ENCODE peak calls at places on chromosomes 4 and X, in eight cellular contexts. H, E, V, T, M, D, F and O are unnamed samples.
A peak's percentile ranks its signal among the peaks of the same experiment; 100 is the strongest.

GRCh38 chr4:31539279-31540074 is 819.3 kb downstream of the PCDH7 start:
- DNase-seq in H (no peak), E (no peak), V (no peak), T (no peak), M (no peak), D (no peak), F (no peak), O (no peak)

GRCh38 chrX:1393871-1394615 is 2.1 kb upstream of the SLC25A6 start:
- DNase-seq in H (no peak), E (peak; percentile 5), V (no peak), T (no peak), M (no peak), D (no peak), F (no peak), O (no peak)

GRCh38 chr4:72779256-72779655 is 210.2 kb upstream of the ADAMTS3 start:
- DNase-seq in H (no peak), E (no peak), V (no peak), T (no peak), M (peak; percentile 62), D (no peak), F (no peak), O (no peak)

GRCh38 chrX:101462892-101463291 is 22.4 kb upstream of the ARMCX4 start:
- DNase-seq in H (no peak), E (no peak), V (no peak), T (peak; percentile 10), M (no peak), D (no peak), F (no peak), O (peak; percentile 8)

GRCh38 chr4:31923634-31924033 is 1203.5 kb downstream of the PCDH7 start:
- DNase-seq in H (no peak), E (no peak), V (no peak), T (no peak), M (no peak), D (no peak), F (no peak), O (no peak)

GRCh38 chrX:151878574-151878973 is 34.1 kb upstream of the MAGEA4 start:
- DNase-seq in H (no peak), E (no peak), V (no peak), T (no peak), M (no peak), D (no peak), F (no peak), O (no peak)

GRCh38 chr4:123055943-123056342 is 133.5 kb upstream of the NUDT6 start:
- DNase-seq in H (no peak), E (no peak), V (no peak), T (no peak), M (peak; percentile 3), D (no peak), F (no peak), O (no peak)

GRCh38 chr4:40190465-40190864 is 6.4 kb upstream of the RHOH start:
- DNase-seq in H (no peak), E (no peak), V (no peak), T (no peak), M (no peak), D (no peak), F (no peak), O (no peak)

GRCh38 chr4:38531126-38531737 is 132.8 kb upstream of the KLF3 start:
- DNase-seq in H (no peak), E (no peak), V (no peak), T (no peak), M (no peak), D (no peak), F (no peak), O (no peak)

GRCh38 chrX:120774611-120775010 is 101.1 kb downstream of the CT47B1 start:
- DNase-seq in H (no peak), E (no peak), V (no peak), T (no peak), M (no peak), D (no peak), F (no peak), O (no peak)

GRCh38 chrX:10554612-10555270 is 65.6 kb downstream of the MID1 start:
- DNase-seq in H (no peak), E (no peak), V (no peak), T (no peak), M (no peak), D (no peak), F (no peak), O (no peak)

GRCh38 chr4:172553216-172553615 is 615.4 kb upstream of the GALNT7 start:
- DNase-seq in H (no peak), E (no peak), V (no peak), T (no peak), M (no peak), D (no peak), F (no peak), O (no peak)

GRCh38 chr4:169557061-169557636 is 55.2 kb downstream of the NEK1 start:
- DNase-seq in H (no peak), E (no peak), V (no peak), T (no peak), M (no peak), D (no peak), F (no peak), O (peak; percentile 80)

GRCh38 chr4:156763511-156763910 is 208.1 kb downstream of the PDGFC start:
- DNase-seq in H (no peak), E (no peak), V (no peak), T (peak; percentile 43), M (no peak), D (no peak), F (no peak), O (no peak)

GRCh38 chrX:72609313-72609712 is 36.7 kb upstream of the HDAC8 start:
- DNase-seq in H (no peak), E (no peak), V (no peak), T (no peak), M (no peak), D (no peak), F (no peak), O (no peak)

GRCh38 chr4:53592128-53592527 is 842 bp upstream of the LNX1 start:
- DNase-seq in H (no peak), E (no peak), V (no peak), T (no peak), M (no peak), D (no peak), F (no peak), O (no peak)

GRCh38 chr4:186724048-186724860 is 598 bp upstream of the FAT1 start:
- DNase-seq in H (no peak), E (peak; percentile 56), V (no peak), T (no peak), M (no peak), D (no peak), F (no peak), O (peak; percentile 70)

GRCh38 chrX:11533211-11533651 is 132.5 kb downstream of the ARHGAP6 start:
- DNase-seq in H (no peak), E (no peak), V (no peak), T (peak; percentile 55), M (peak; percentile 61), D (peak; percentile 16), F (no peak), O (peak; percentile 41)

GRCh38 chrX:108447303-108447702 is 7.7 kb downstream of the COL4A5 start:
- DNase-seq in H (no peak), E (no peak), V (no peak), T (no peak), M (no peak), D (no peak), F (no peak), O (no peak)

GRCh38 chr4:132085105-132085504 is 1064.0 kb upstream of the PCDH10 start:
- DNase-seq in H (no peak), E (no peak), V (no peak), T (no peak), M (no peak), D (peak; percentile 22), F (no peak), O (no peak)

GRCh38 chrX:135009057-135009605 is 13.2 kb downstream of the RTL8B start:
- DNase-seq in H (no peak), E (no peak), V (no peak), T (no peak), M (no peak), D (no peak), F (no peak), O (no peak)

GRCh38 chr4:8410641-8411271 is 29.8 kb downstream of the ACOX3 start:
- DNase-seq in H (no peak), E (peak; percentile 78), V (no peak), T (peak; percentile 73), M (no peak), D (no peak), F (no peak), O (peak; percentile 76)

GRCh38 chr4:15003441-15003890 is 1.2 kb downstream of the CPEB2 start:
- DNase-seq in H (no peak), E (peak; percentile 67), V (peak; percentile 63), T (no peak), M (no peak), D (no peak), F (peak; percentile 63), O (no peak)

GRCh38 chrX:84165716-84166115 is 22.3 kb downstream of the RPS6KA6 start:
- DNase-seq in H (no peak), E (no peak), V (no peak), T (no peak), M (no peak), D (no peak), F (no peak), O (no peak)

GRCh38 chrX:51878056-51878455 is 15.4 kb upstream of the MAGED1 start:
- DNase-seq in H (no peak), E (no peak), V (no peak), T (no peak), M (no peak), D (no peak), F (no peak), O (no peak)

GRCh38 chr4:165010487-165010886 is 21.3 kb upstream of the TRIM60 start:
- DNase-seq in H (no peak), E (no peak), V (no peak), T (no peak), M (no peak), D (no peak), F (no peak), O (no peak)

GRCh38 chr4:161121451-161121850 is 1042.3 kb downstream of the FSTL5 start:
- DNase-seq in H (no peak), E (no peak), V (no peak), T (no peak), M (no peak), D (no peak), F (no peak), O (no peak)

GRCh38 chr4:14348506-14348905 is 653.8 kb upstream of the CPEB2 start:
- DNase-seq in H (no peak), E (no peak), V (no peak), T (no peak), M (peak; percentile 5), D (no peak), F (no peak), O (no peak)

GRCh38 chr4:180923476-180923875 is 1319.7 kb upstream of the TENM3 start:
- DNase-seq in H (no peak), E (no peak), V (no peak), T (no peak), M (peak; percentile 10), D (no peak), F (no peak), O (no peak)